ENCODE peak calls at places on chromosomes 2 and 18, in seven cellular contexts. One of them, this sample, is unnamed.

GRCh38 chr2:72457801-72458516 is 310.3 kb upstream of the CYP26B1 start:
- DNase-seq in H54: no peak
- DNase-seq in T-helper 9 cell: no peak
- DNase-seq in erythroblast: no peak
- DNase-seq in left ventricle myocardium superior: no peak
- DNase-seq in HCT116: no peak
- DNase-seq in HT1080: no peak
- DNase-seq in this sample: no peak

GRCh38 chr2:195566201-195566600 is 90.8 kb upstream of the SLC39A10 start:
- DNase-seq in HT1080: no peak
- DNase-seq in erythroblast: peak
- DNase-seq in T-helper 9 cell: no peak
- DNase-seq in HCT116: no peak
- DNase-seq in left ventricle myocardium superior: no peak
- DNase-seq in H54: no peak
- DNase-seq in this sample: no peak

GRCh38 chr2:134838143-134838620 is at the start of gene ACMSD:
- DNase-seq in H54: no peak
- DNase-seq in left ventricle myocardium superior: no peak
- DNase-seq in HCT116: no peak
- DNase-seq in erythroblast: no peak
- DNase-seq in T-helper 9 cell: no peak
- DNase-seq in HT1080: no peak
- DNase-seq in this sample: no peak

GRCh38 chr2:154484338-154485099 is 214.0 kb upstream of the KCNJ3 start:
- DNase-seq in erythroblast: no peak
- DNase-seq in HT1080: no peak
- DNase-seq in left ventricle myocardium superior: no peak
- DNase-seq in HCT116: no peak
- DNase-seq in T-helper 9 cell: no peak
- DNase-seq in H54: no peak
- DNase-seq in this sample: no peak

GRCh38 chr2:147646999-147647588 is 197.7 kb upstream of the ACVR2A start:
- DNase-seq in HCT116: no peak
- DNase-seq in H54: no peak
- DNase-seq in left ventricle myocardium superior: no peak
- DNase-seq in T-helper 9 cell: no peak
- DNase-seq in HT1080: no peak
- DNase-seq in erythroblast: no peak
- DNase-seq in this sample: no peak

GRCh38 chr18:79897940-79898625 is 53.4 kb downstream of the SLC66A2 start:
- DNase-seq in erythroblast: no peak
- DNase-seq in HT1080: no peak
- DNase-seq in T-helper 9 cell: no peak
- DNase-seq in H54: no peak
- DNase-seq in left ventricle myocardium superior: no peak
- DNase-seq in HCT116: no peak
- DNase-seq in this sample: no peak

GRCh38 chr2:23322813-23323212 is 62.2 kb upstream of the KLHL29 start:
- DNase-seq in left ventricle myocardium superior: no peak
- DNase-seq in erythroblast: no peak
- DNase-seq in HT1080: no peak
- DNase-seq in HCT116: no peak
- DNase-seq in T-helper 9 cell: no peak
- DNase-seq in H54: no peak
- DNase-seq in this sample: no peak

GRCh38 chr2:55223958-55224760 is 7.9 kb downstream of the CLHC1 start:
- DNase-seq in HT1080: no peak
- DNase-seq in H54: no peak
- DNase-seq in HCT116: no peak
- DNase-seq in erythroblast: peak
- DNase-seq in left ventricle myocardium superior: peak
- DNase-seq in T-helper 9 cell: no peak
- DNase-seq in this sample: no peak

GRCh38 chr2:213251618-213252017 is 32.6 kb upstream of the SPAG16 start:
- DNase-seq in HCT116: peak
- DNase-seq in left ventricle myocardium superior: no peak
- DNase-seq in T-helper 9 cell: no peak
- DNase-seq in erythroblast: peak
- DNase-seq in HT1080: peak
- DNase-seq in H54: no peak
- DNase-seq in this sample: peak

GRCh38 chr2:27085670-27086089 is 892 bp upstream of the KHK start:
- DNase-seq in HCT116: no peak
- DNase-seq in T-helper 9 cell: no peak
- DNase-seq in HT1080: no peak
- DNase-seq in erythroblast: peak
- DNase-seq in left ventricle myocardium superior: peak
- DNase-seq in H54: peak
- DNase-seq in this sample: peak

GRCh38 chr18:33755918-33756590 is 178.0 kb downstream of the ASXL3 start:
- DNase-seq in T-helper 9 cell: no peak
- DNase-seq in erythroblast: peak
- DNase-seq in left ventricle myocardium superior: no peak
- DNase-seq in HT1080: peak
- DNase-seq in H54: no peak
- DNase-seq in HCT116: no peak
- DNase-seq in this sample: peak

GRCh38 chr2:172704072-172704936 is 31.3 kb upstream of the RAPGEF4 start:
- DNase-seq in erythroblast: peak
- DNase-seq in left ventricle myocardium superior: no peak
- DNase-seq in HT1080: peak
- DNase-seq in T-helper 9 cell: no peak
- DNase-seq in HCT116: no peak
- DNase-seq in H54: peak
- DNase-seq in this sample: no peak

GRCh38 chr2:26454561-26455001 is 23.3 kb downstream of the OTOF start:
- DNase-seq in erythroblast: no peak
- DNase-seq in H54: no peak
- DNase-seq in HCT116: no peak
- DNase-seq in T-helper 9 cell: no peak
- DNase-seq in left ventricle myocardium superior: no peak
- DNase-seq in HT1080: no peak
- DNase-seq in this sample: no peak

GRCh38 chr2:18118703-18119102 is 240.2 kb downstream of the KCNS3 start:
- DNase-seq in HCT116: no peak
- DNase-seq in T-helper 9 cell: no peak
- DNase-seq in H54: no peak
- DNase-seq in left ventricle myocardium superior: no peak
- DNase-seq in HT1080: no peak
- DNase-seq in erythroblast: no peak
- DNase-seq in this sample: no peak

GRCh38 chr2:238564286-238564920 is 137.7 kb downstream of the ASB1 start:
- DNase-seq in HT1080: no peak
- DNase-seq in H54: no peak
- DNase-seq in T-helper 9 cell: no peak
- DNase-seq in HCT116: no peak
- DNase-seq in left ventricle myocardium superior: no peak
- DNase-seq in erythroblast: no peak
- DNase-seq in this sample: no peak

GRCh38 chr2:210782222-210782621 is 225.8 kb downstream of the CPS1 start:
- DNase-seq in T-helper 9 cell: no peak
- DNase-seq in erythroblast: no peak
- DNase-seq in left ventricle myocardium superior: no peak
- DNase-seq in HT1080: no peak
- DNase-seq in HCT116: no peak
- DNase-seq in H54: no peak
- DNase-seq in this sample: no peak

GRCh38 chr2:221750317-221750716 is 178.2 kb upstream of the EPHA4 start:
- DNase-seq in HCT116: no peak
- DNase-seq in left ventricle myocardium superior: no peak
- DNase-seq in T-helper 9 cell: no peak
- DNase-seq in erythroblast: no peak
- DNase-seq in H54: no peak
- DNase-seq in HT1080: peak
- DNase-seq in this sample: no peak

GRCh38 chr2:45963816-45964215 is 312.3 kb downstream of the PRKCE start:
- DNase-seq in erythroblast: no peak
- DNase-seq in HCT116: peak
- DNase-seq in H54: no peak
- DNase-seq in left ventricle myocardium superior: no peak
- DNase-seq in HT1080: no peak
- DNase-seq in T-helper 9 cell: no peak
- DNase-seq in this sample: peak

GRCh38 chr18:8450898-8451665 is 158.2 kb upstream of the RAB12 start:
- DNase-seq in HCT116: no peak
- DNase-seq in erythroblast: no peak
- DNase-seq in H54: no peak
- DNase-seq in HT1080: no peak
- DNase-seq in left ventricle myocardium superior: no peak
- DNase-seq in T-helper 9 cell: no peak
- DNase-seq in this sample: no peak

GRCh38 chr2:151827564-151828142 is 568 bp downstream of the ARL5A start:
- DNase-seq in HCT116: no peak
- DNase-seq in T-helper 9 cell: no peak
- DNase-seq in left ventricle myocardium superior: peak
- DNase-seq in H54: no peak
- DNase-seq in erythroblast: peak
- DNase-seq in HT1080: peak
- DNase-seq in this sample: no peak

GRCh38 chr2:9030882-9031645 is 27.6 kb upstream of the MBOAT2 start:
- DNase-seq in HCT116: no peak
- DNase-seq in erythroblast: no peak
- DNase-seq in left ventricle myocardium superior: no peak
- DNase-seq in H54: no peak
- DNase-seq in HT1080: no peak
- DNase-seq in T-helper 9 cell: no peak
- DNase-seq in this sample: no peak

GRCh38 chr2:218754201-218754600 is 27.7 kb upstream of the CYP27A1 start:
- DNase-seq in HT1080: no peak
- DNase-seq in T-helper 9 cell: no peak
- DNase-seq in erythroblast: no peak
- DNase-seq in left ventricle myocardium superior: no peak
- DNase-seq in H54: no peak
- DNase-seq in HCT116: no peak
- DNase-seq in this sample: no peak

GRCh38 chr2:105865222-105865913 is 120.7 kb downstream of the NCK2 start:
- DNase-seq in erythroblast: no peak
- DNase-seq in H54: no peak
- DNase-seq in HT1080: no peak
- DNase-seq in HCT116: no peak
- DNase-seq in T-helper 9 cell: no peak
- DNase-seq in left ventricle myocardium superior: no peak
- DNase-seq in this sample: no peak

GRCh38 chr2:74146929-74147728 is 583 bp downstream of the BOLA3 start:
- DNase-seq in left ventricle myocardium superior: no peak
- DNase-seq in HCT116: no peak
- DNase-seq in HT1080: no peak
- DNase-seq in T-helper 9 cell: no peak
- DNase-seq in H54: peak
- DNase-seq in erythroblast: peak
- DNase-seq in this sample: no peak

GRCh38 chr18:3111523-3112240 is 98.7 kb upstream of the LPIN2 start:
- DNase-seq in HCT116: no peak
- DNase-seq in H54: no peak
- DNase-seq in HT1080: no peak
- DNase-seq in erythroblast: no peak
- DNase-seq in left ventricle myocardium superior: no peak
- DNase-seq in T-helper 9 cell: no peak
- DNase-seq in this sample: no peak

GRCh38 chr18:48359626-48360025 is 49.6 kb downstream of the ZBTB7C start:
- DNase-seq in H54: no peak
- DNase-seq in T-helper 9 cell: no peak
- DNase-seq in HT1080: no peak
- DNase-seq in left ventricle myocardium superior: no peak
- DNase-seq in erythroblast: no peak
- DNase-seq in HCT116: no peak
- DNase-seq in this sample: no peak

GRCh38 chr18:22110482-22110924 is 58.9 kb upstream of the GATA6 start:
- DNase-seq in HT1080: no peak
- DNase-seq in T-helper 9 cell: no peak
- DNase-seq in H54: no peak
- DNase-seq in HCT116: no peak
- DNase-seq in left ventricle myocardium superior: no peak
- DNase-seq in erythroblast: no peak
- DNase-seq in this sample: no peak

GRCh38 chr2:147933931-147934330 is 86.6 kb downstream of the ORC4 start:
- DNase-seq in left ventricle myocardium superior: no peak
- DNase-seq in erythroblast: no peak
- DNase-seq in H54: no peak
- DNase-seq in HCT116: no peak
- DNase-seq in HT1080: no peak
- DNase-seq in T-helper 9 cell: no peak
- DNase-seq in this sample: no peak

GRCh38 chr2:160522951-160523700 is 29.5 kb upstream of the RBMS1 start:
- DNase-seq in H54: no peak
- DNase-seq in T-helper 9 cell: no peak
- DNase-seq in HT1080: peak
- DNase-seq in erythroblast: no peak
- DNase-seq in left ventricle myocardium superior: no peak
- DNase-seq in HCT116: no peak
- DNase-seq in this sample: no peak

GRCh38 chr18:63365909-63366269 is 1.1 kb downstream of the KDSR start:
- DNase-seq in erythroblast: peak
- DNase-seq in T-helper 9 cell: no peak
- DNase-seq in H54: peak
- DNase-seq in left ventricle myocardium superior: no peak
- DNase-seq in HCT116: no peak
- DNase-seq in HT1080: no peak
- DNase-seq in this sample: no peak

GRCh38 chr2:127700527-127701192 is 637 bp upstream of the SFT2D3 start:
- DNase-seq in erythroblast: peak
- DNase-seq in HCT116: peak
- DNase-seq in T-helper 9 cell: no peak
- DNase-seq in H54: no peak
- DNase-seq in HT1080: no peak
- DNase-seq in left ventricle myocardium superior: peak
- DNase-seq in this sample: no peak